ENCODE peak calls at places on chromosomes 16 and 17, in five cellular contexts. Z is GM12878, B is H1, S is K562, U is HepG2. W is an unnamed sample.

GRCh38 chr16:57045694-57046381 is 46.5 kb upstream of the CPNE2 start:
- DNase-seq in Z (peak; percentile 55), B (no peak), S (peak; percentile 76), U (peak; percentile 71), W (peak; percentile 47)

GRCh38 chr16:58399718-58400633 is 7.7 kb downstream of the GINS3 start:
- DNase-seq in Z (no peak), B (no peak), S (no peak), U (no peak), W (no peak)

GRCh38 chr17:1168537-1169234 is 11.1 kb downstream of the ABR start:
- DNase-seq in Z (no peak), B (no peak), S (no peak), U (no peak), W (no peak)

GRCh38 chr17:8494021-8494420 is 58.3 kb downstream of the NDEL1 start:
- DNase-seq in Z (no peak), B (no peak), S (no peak), U (no peak), W (no peak)

GRCh38 chr17:49515196-49515770 is 20.2 kb downstream of the NGFR start:
- DNase-seq in Z (peak; percentile 55), B (no peak), S (peak; percentile 72), U (peak; percentile 79), W (peak; percentile 84)

GRCh38 chr17:921161-921560 is 58.4 kb downstream of the NXN start:
- DNase-seq in Z (no peak), B (no peak), S (no peak), U (no peak), W (no peak)

GRCh38 chr17:50817142-50817751 is 18.1 kb upstream of the WFIKKN2 start:
- DNase-seq in Z (no peak), B (no peak), S (peak; percentile 77), U (no peak), W (peak; percentile 57)

GRCh38 chr17:44219126-44219635 is 294 bp downstream of the UBTF start:
- DNase-seq in Z (no peak), B (no peak), S (peak; percentile 79), U (peak; percentile 48), W (peak; percentile 66)

GRCh38 chr16:23013484-23013883 is 135.8 kb downstream of the USP31 start:
- DNase-seq in Z (no peak), B (no peak), S (no peak), U (peak; percentile 33), W (no peak)

GRCh38 chr17:29723283-29724047 is 100.8 kb upstream of the CORO6 start:
- DNase-seq in Z (peak; percentile 74), B (no peak), S (peak; percentile 38), U (no peak), W (no peak)

GRCh38 chr16:3098459-3099394 is at the start of gene ZSCAN10:
- DNase-seq in Z (no peak), B (peak; percentile 72), S (no peak), U (no peak), W (no peak)

GRCh38 chr17:61208301-61209098 is 191.1 kb upstream of the TBX2 start:
- DNase-seq in Z (no peak), B (no peak), S (no peak), U (no peak), W (no peak)

GRCh38 chr16:87754535-87754934 is 11.3 kb downstream of the KLHDC4 start:
- DNase-seq in Z (no peak), B (no peak), S (no peak), U (no peak), W (no peak)

GRCh38 chr16:15966420-15967222 is 17.2 kb downstream of the ABCC1 start:
- DNase-seq in Z (no peak), B (no peak), S (no peak), U (no peak), W (no peak)

GRCh38 chr17:48997103-48997826 is at the start of gene IGF2BP1:
- DNase-seq in Z (no peak), B (peak; percentile 77), S (no peak), U (peak; percentile 81), W (no peak)

GRCh38 chr17:41982026-41982989 is 15.7 kb downstream of the CNP start:
- DNase-seq in Z (no peak), B (no peak), S (no peak), U (no peak), W (no peak)

GRCh38 chr16:4333308-4333638 is 17.4 kb downstream of the GLIS2 start:
- DNase-seq in Z (no peak), B (no peak), S (no peak), U (no peak), W (no peak)

GRCh38 chr16:8958344-8958808 is 5.3 kb downstream of the USP7 start:
- DNase-seq in Z (no peak), B (no peak), S (peak; percentile 40), U (no peak), W (no peak)

GRCh38 chr16:25257956-25258855 is 561 bp upstream of the ZKSCAN2 start:
- DNase-seq in Z (peak; percentile 44), B (peak; percentile 60), S (peak; percentile 83), U (peak; percentile 92), W (peak; percentile 66)

GRCh38 chr16:66695935-66696668 is 441 bp downstream of the CMTM4 start:
- DNase-seq in Z (no peak), B (no peak), S (peak; percentile 56), U (no peak), W (peak; percentile 55)

GRCh38 chr16:66696669-66697630 is at the start of gene CMTM4:
- DNase-seq in Z (no peak), B (no peak), S (peak; percentile 96), U (peak; percentile 68), W (peak; percentile 87)

GRCh38 chr16:66695474-66695934 is 1.0 kb downstream of the CMTM4 start:
- DNase-seq in Z (no peak), B (no peak), S (no peak), U (no peak), W (no peak)

GRCh38 chr16:66699898-66700297 is 3.4 kb upstream of the CMTM4 start:
- DNase-seq in Z (no peak), B (no peak), S (no peak), U (no peak), W (no peak)

GRCh38 chr16:66698046-66698445 is 1.5 kb upstream of the CMTM4 start:
- DNase-seq in Z (no peak), B (no peak), S (no peak), U (no peak), W (no peak)
- TF ChIP-seq TAF1 in Z (no peak), B (no peak), S (no peak), U (no peak), W (no peak)

GRCh38 chr17:4950757-4951204 is at the start of gene ENO3:
- DNase-seq in Z (no peak), B (no peak), S (peak; percentile 35), U (peak; percentile 73), W (no peak)
- TF ChIP-seq POLR2AphosphoS5 in Z (no peak), B (no peak), S (no peak), U (peak; percentile 79), W (no peak)

GRCh38 chr17:82600731-82601446 is 47.4 kb downstream of the WDR45B start:
- DNase-seq in Z (no peak), B (no peak), S (no peak), U (no peak), W (no peak)
- TF ChIP-seq POLR2A in Z (no peak), B (no peak), S (no peak), U (no peak), W (no peak)

DNA sequence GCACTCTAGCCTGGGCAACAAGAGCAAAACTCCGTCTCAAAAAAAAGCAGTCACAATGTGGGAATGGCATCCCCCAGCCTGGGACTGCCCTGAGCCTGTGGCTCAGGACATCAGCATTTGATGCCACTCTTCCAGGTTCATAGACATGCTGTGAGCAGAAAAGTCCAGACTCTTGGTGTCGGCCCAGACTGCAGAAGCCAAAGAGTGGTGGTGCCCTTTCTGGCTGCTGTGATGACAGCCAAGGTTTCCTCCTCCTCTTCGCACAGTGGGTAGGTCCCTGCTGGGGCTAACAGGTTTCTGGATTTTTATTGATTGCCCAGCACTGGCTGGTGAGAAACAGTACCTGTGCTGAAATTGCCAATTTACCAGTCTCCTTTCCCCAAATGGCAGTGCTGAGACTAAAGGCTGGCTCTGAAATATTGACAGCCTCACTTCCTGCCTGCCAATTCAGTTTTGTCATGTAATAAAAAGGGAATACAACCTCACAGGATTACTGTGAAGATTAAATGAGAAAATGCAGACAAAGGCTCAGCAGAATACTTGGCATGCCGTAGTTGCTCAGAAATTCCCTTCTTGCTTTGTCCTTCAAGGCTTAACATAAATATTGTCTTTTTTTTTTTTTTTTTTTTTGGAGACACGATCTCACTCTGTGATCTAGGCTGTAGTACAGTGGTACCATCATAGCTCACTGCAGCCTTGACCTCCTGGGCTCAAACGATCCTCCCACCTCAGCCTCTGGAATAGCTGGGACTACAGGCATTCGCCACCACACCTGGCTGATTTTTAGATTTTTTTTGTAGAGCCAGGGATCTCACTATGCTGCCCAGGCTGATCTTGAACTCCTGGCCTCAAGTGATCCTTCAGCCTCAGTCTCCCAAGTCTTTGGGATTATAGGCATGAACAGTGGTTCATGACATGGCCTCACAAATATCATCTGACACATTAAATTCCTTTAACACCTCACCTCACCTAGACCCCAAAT is 15.5 kb upstream of the UBE2G1 start:
- DNase-seq in Z (no peak), B (no peak), S (no peak), U (no peak), W (no peak)
- TF ChIP-seq TAF1 in Z (no peak), B (no peak), S (no peak), U (no peak), W (no peak)

GRCh38 chr17:71909155-71909554 is 211.7 kb upstream of the SOX9 start:
- DNase-seq in Z (no peak), B (no peak), S (no peak), U (no peak), W (no peak)

GRCh38 chr17:71914812-71915211 is 206.0 kb upstream of the SOX9 start:
- DNase-seq in Z (no peak), B (no peak), S (no peak), U (no peak), W (no peak)

GRCh38 chr17:71905632-71906031 is 215.2 kb upstream of the SOX9 start:
- DNase-seq in Z (no peak), B (no peak), S (no peak), U (no peak), W (no peak)

GRCh38 chr17:71914042-71914441 is 206.8 kb upstream of the SOX9 start:
- DNase-seq in Z (no peak), B (no peak), S (no peak), U (no peak), W (no peak)

DNA sequence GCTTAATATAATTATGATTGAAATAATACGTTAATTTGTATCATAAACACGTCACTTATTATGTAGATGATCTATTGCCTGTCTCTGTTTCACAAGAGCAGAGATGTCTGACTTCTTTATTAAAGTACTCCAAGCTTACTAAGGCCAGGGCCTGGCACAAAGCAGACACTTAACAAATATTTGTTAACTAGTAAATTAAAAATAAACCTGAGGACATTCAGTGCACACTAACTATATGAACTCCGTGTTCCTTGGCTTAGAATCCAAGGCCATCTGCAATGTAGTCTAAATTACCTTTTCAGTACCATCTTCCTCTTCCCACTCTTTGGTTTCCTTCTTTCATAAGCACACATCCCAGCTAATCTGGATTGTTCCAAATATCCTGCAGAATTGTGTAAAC is 210.8 kb upstream of the SOX9 start:
- DNase-seq in Z (no peak), B (no peak), S (no peak), U (no peak), W (no peak)
- TF ChIP-seq POLR2AphosphoS5 in Z (no peak), B (no peak), S (no peak), U (no peak), W (no peak)

W was measured in GM12892.